ENCODE peak calls at places on chromosomes 1 and 21, in eight cellular contexts. One of them, this sample, is unnamed.

GRCh38 chr1:79460773-79461436 is 454.4 kb upstream of the ADGRL4 start:
- DNase-seq in suprapubic skin: no peak
- DNase-seq in hepatocyte: no peak
- DNase-seq in thoracic aorta: no peak
- DNase-seq in psoas muscle: no peak
- DNase-seq in A673: no peak
- DNase-seq in tibial artery: no peak
- DNase-seq in breast epithelium: no peak
- DNase-seq in this sample: no peak

GRCh38 chr1:212920895-212921294 is 29.4 kb upstream of the VASH2 start:
- DNase-seq in suprapubic skin: no peak
- DNase-seq in hepatocyte: no peak
- DNase-seq in thoracic aorta: no peak
- DNase-seq in psoas muscle: no peak
- DNase-seq in A673: peak; percentile 15
- DNase-seq in tibial artery: no peak
- DNase-seq in breast epithelium: no peak
- DNase-seq in this sample: no peak

GRCh38 chr1:117671781-117672501 is 66.1 kb downstream of the TENT5C start:
- DNase-seq in suprapubic skin: no peak
- DNase-seq in hepatocyte: peak; percentile 59
- DNase-seq in thoracic aorta: no peak
- DNase-seq in psoas muscle: peak; percentile 76
- DNase-seq in A673: peak; percentile 15
- DNase-seq in tibial artery: peak; percentile 44
- DNase-seq in breast epithelium: no peak
- DNase-seq in this sample: peak; percentile 56

GRCh38 chr1:9295884-9296283 is 3.2 kb downstream of the SPSB1 start:
- DNase-seq in suprapubic skin: no peak
- DNase-seq in hepatocyte: no peak
- DNase-seq in thoracic aorta: no peak
- DNase-seq in psoas muscle: no peak
- DNase-seq in A673: no peak
- DNase-seq in tibial artery: no peak
- DNase-seq in breast epithelium: no peak
- DNase-seq in this sample: no peak

GRCh38 chr1:65525297-65526048 is 105.0 kb downstream of the LEPR start:
- DNase-seq in suprapubic skin: no peak
- DNase-seq in hepatocyte: peak; percentile 20
- DNase-seq in thoracic aorta: no peak
- DNase-seq in psoas muscle: peak; percentile 35
- DNase-seq in A673: no peak
- DNase-seq in tibial artery: peak; percentile 23
- DNase-seq in breast epithelium: no peak
- DNase-seq in this sample: no peak

GRCh38 chr21:43375827-43376795 is 50.8 kb downstream of the SIK1 start:
- DNase-seq in suprapubic skin: no peak
- DNase-seq in hepatocyte: no peak
- DNase-seq in thoracic aorta: no peak
- DNase-seq in psoas muscle: no peak
- DNase-seq in A673: no peak
- DNase-seq in tibial artery: no peak
- DNase-seq in breast epithelium: no peak
- DNase-seq in this sample: no peak

GRCh38 chr1:164907666-164908065 is 348.7 kb downstream of the PBX1 start:
- DNase-seq in suprapubic skin: no peak
- DNase-seq in hepatocyte: no peak
- DNase-seq in thoracic aorta: no peak
- DNase-seq in psoas muscle: no peak
- DNase-seq in A673: no peak
- DNase-seq in tibial artery: no peak
- DNase-seq in breast epithelium: no peak
- DNase-seq in this sample: no peak

GRCh38 chr1:31828926-31829690 is 13.3 kb upstream of the SPOCD1 start:
- DNase-seq in suprapubic skin: peak; percentile 49
- DNase-seq in hepatocyte: no peak
- DNase-seq in thoracic aorta: no peak
- DNase-seq in psoas muscle: no peak
- DNase-seq in A673: no peak
- DNase-seq in tibial artery: no peak
- DNase-seq in breast epithelium: no peak
- DNase-seq in this sample: no peak

GRCh38 chr1:41494351-41495170 is 10.1 kb upstream of the EDN2 start:
- DNase-seq in suprapubic skin: no peak
- DNase-seq in hepatocyte: no peak
- DNase-seq in thoracic aorta: no peak
- DNase-seq in psoas muscle: no peak
- DNase-seq in A673: no peak
- DNase-seq in tibial artery: no peak
- DNase-seq in breast epithelium: no peak
- DNase-seq in this sample: no peak

GRCh38 chr1:41497631-41498030 is 13.1 kb upstream of the EDN2 start:
- DNase-seq in suprapubic skin: no peak
- DNase-seq in hepatocyte: no peak
- DNase-seq in thoracic aorta: no peak
- DNase-seq in psoas muscle: no peak
- DNase-seq in A673: no peak
- DNase-seq in tibial artery: no peak
- DNase-seq in breast epithelium: no peak
- DNase-seq in this sample: no peak

GRCh38 chr1:41497056-41497440 is 12.6 kb upstream of the EDN2 start:
- DNase-seq in suprapubic skin: no peak
- DNase-seq in hepatocyte: no peak
- DNase-seq in thoracic aorta: no peak
- DNase-seq in psoas muscle: peak; percentile 33
- DNase-seq in A673: no peak
- DNase-seq in tibial artery: no peak
- DNase-seq in breast epithelium: peak; percentile 75
- DNase-seq in this sample: no peak

GRCh38 chr1:41495171-41495948 is 10.9 kb upstream of the EDN2 start:
- DNase-seq in suprapubic skin: no peak
- DNase-seq in hepatocyte: peak; percentile 51
- DNase-seq in thoracic aorta: no peak
- DNase-seq in psoas muscle: no peak
- DNase-seq in A673: peak; percentile 69
- DNase-seq in tibial artery: no peak
- DNase-seq in breast epithelium: no peak
- DNase-seq in this sample: no peak

DNA sequence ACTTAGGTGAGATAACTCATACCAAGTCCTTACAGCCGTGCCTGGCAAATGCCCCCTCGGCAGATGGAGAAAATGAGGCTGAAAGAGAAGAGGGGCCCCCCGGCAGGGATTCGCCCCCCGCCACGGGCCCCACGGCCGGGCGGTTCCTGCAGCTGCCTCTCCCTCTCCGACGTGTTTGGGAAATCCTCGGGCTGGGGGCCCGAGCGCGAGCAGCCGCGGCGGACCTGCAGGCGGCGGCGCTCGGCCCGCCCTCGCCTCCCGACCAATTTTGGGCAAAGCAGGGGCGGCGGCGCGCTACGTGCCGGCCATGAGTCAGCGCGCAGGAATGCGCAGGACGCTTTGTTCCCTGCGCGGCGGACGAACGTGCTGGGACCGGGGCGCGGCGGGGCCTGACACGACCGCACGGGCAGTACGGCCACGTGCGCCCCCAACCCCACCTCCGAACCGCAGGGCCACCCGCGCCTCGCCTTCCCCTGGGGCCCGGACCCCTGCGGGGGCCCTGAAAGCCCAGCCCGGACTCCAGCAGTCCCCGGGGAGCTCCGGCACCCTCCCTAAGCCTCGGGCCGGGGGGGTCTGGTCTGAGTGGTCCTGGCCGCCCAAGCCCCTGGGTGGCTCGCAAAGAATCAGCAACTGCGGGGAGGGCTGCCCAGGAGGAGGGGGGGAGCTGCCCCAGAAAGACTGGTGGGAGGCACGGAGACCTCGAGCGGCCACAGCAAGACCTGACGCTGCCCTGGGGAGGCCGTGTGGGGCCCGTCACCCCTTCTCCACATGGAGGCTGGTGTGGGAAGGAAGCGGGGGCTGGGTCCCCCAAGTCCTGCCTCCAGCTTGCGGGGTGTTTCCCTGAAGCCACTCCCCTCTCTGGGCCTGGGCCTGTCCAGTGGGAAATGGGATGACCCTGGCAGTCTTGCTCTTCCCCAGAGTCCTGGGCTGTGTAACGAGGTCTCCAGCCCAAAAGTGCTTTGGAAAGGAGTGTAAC is 11.9 kb upstream of the EDN2 start:
- DNase-seq in suprapubic skin: peak; percentile 93
- DNase-seq in hepatocyte: peak; percentile 93
- DNase-seq in thoracic aorta: peak; percentile 47
- DNase-seq in psoas muscle: peak; percentile 94
- DNase-seq in A673: peak; percentile 88
- DNase-seq in tibial artery: peak; percentile 86
- DNase-seq in breast epithelium: peak; percentile 92
- DNase-seq in this sample: no peak
- H3K4me3 ChIP-seq in suprapubic skin: peak overlapping the region; percentile 36
- H3K4me3 ChIP-seq in hepatocyte: no peak overlapping the region
- H3K4me3 ChIP-seq in thoracic aorta: peak overlapping the region; percentile 67
- H3K4me3 ChIP-seq in psoas muscle: peak overlapping the region; percentile 55
- H3K4me3 ChIP-seq in A673: peak overlapping the region; percentile 40
- H3K4me3 ChIP-seq in tibial artery: peak overlapping the region; percentile 55
- H3K4me3 ChIP-seq in breast epithelium: peak overlapping the region; percentile 27
- H3K4me3 ChIP-seq in this sample: peak overlapping the region; percentile 22

DNA sequence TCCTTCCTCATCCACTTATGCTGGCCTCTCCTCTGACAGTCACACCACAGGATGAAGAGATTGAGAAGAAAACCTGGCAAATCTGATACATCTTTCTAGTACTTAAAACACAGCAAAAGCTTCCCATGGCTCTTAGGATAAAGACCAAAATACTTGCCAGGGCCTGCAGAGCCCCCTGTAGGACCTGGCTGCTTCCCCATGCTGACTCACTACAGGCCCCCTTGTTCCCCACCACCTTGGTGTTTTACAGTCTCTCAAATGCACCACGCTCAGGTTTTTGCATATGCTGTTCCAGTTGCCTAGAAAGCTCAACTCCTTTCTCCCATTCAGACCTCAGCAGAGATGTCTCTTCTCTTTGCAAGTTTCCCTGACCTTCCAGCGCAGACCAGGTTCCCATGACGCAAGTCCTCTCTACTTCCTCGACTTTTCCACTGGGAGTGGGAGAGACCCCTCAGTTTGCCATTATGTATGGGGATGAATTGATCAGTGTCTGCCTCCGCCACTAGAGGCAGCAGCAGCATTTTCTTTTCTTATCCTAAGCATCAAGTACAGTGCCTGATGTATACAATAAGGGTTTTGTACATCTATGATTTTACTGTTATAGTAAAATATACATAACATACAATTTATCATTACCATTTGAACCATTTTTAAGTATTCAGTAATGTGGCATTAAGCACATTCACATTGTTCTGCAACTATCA is 113.8 kb upstream of the C8B start:
- DNase-seq in suprapubic skin: no peak
- DNase-seq in hepatocyte: no peak
- DNase-seq in thoracic aorta: no peak
- DNase-seq in psoas muscle: no peak
- DNase-seq in A673: peak; percentile 22
- DNase-seq in tibial artery: no peak
- DNase-seq in breast epithelium: no peak
- DNase-seq in this sample: no peak
- TF ChIP-seq CTCF in suprapubic skin: no peak
- TF ChIP-seq CTCF in hepatocyte: peak; percentile 24
- TF ChIP-seq CTCF in thoracic aorta: no peak
- TF ChIP-seq CTCF in psoas muscle: no peak
- TF ChIP-seq CTCF in A673: peak; percentile 61
- TF ChIP-seq CTCF in tibial artery: no peak
- TF ChIP-seq CTCF in breast epithelium: no peak
- TF ChIP-seq CTCF in this sample: peak; percentile 46

GRCh38 chr1:109185990-109186703 is 27.6 kb upstream of the SARS1 start:
- DNase-seq in suprapubic skin: no peak
- DNase-seq in hepatocyte: no peak
- DNase-seq in thoracic aorta: no peak
- DNase-seq in psoas muscle: no peak
- DNase-seq in A673: no peak
- DNase-seq in tibial artery: no peak
- DNase-seq in breast epithelium: no peak
- DNase-seq in this sample: no peak

GRCh38 chr1:109187127-109187526 is 26.6 kb upstream of the SARS1 start:
- DNase-seq in suprapubic skin: no peak
- DNase-seq in hepatocyte: no peak
- DNase-seq in thoracic aorta: no peak
- DNase-seq in psoas muscle: no peak
- DNase-seq in A673: no peak
- DNase-seq in tibial artery: no peak
- DNase-seq in breast epithelium: no peak
- DNase-seq in this sample: no peak

GRCh38 chr1:109185357-109185756 is 28.4 kb upstream of the SARS1 start:
- DNase-seq in suprapubic skin: no peak
- DNase-seq in hepatocyte: no peak
- DNase-seq in thoracic aorta: no peak
- DNase-seq in psoas muscle: no peak
- DNase-seq in A673: no peak
- DNase-seq in tibial artery: no peak
- DNase-seq in breast epithelium: peak; percentile 60
- DNase-seq in this sample: peak; percentile 13

GRCh38 chr1:109188200-109188599 is 25.5 kb upstream of the SARS1 start:
- DNase-seq in suprapubic skin: no peak
- DNase-seq in hepatocyte: no peak
- DNase-seq in thoracic aorta: no peak
- DNase-seq in psoas muscle: no peak
- DNase-seq in A673: no peak
- DNase-seq in tibial artery: no peak
- DNase-seq in breast epithelium: no peak
- DNase-seq in this sample: no peak

GRCh38 chr1:109186704-109187071 is 27.0 kb upstream of the SARS1 start:
- DNase-seq in suprapubic skin: no peak
- DNase-seq in hepatocyte: no peak
- DNase-seq in thoracic aorta: no peak
- DNase-seq in psoas muscle: peak; percentile 18
- DNase-seq in A673: no peak
- DNase-seq in tibial artery: no peak
- DNase-seq in breast epithelium: no peak
- DNase-seq in this sample: no peak
- H3K27ac ChIP-seq in suprapubic skin: no peak overlapping the region
- H3K27ac ChIP-seq in hepatocyte: no peak overlapping the region
- H3K27ac ChIP-seq in thoracic aorta: no peak overlapping the region
- H3K27ac ChIP-seq in psoas muscle: no peak overlapping the region
- H3K27ac ChIP-seq in A673: no peak overlapping the region
- H3K27ac ChIP-seq in tibial artery: no peak overlapping the region
- H3K27ac ChIP-seq in breast epithelium: peak overlapping the region; percentile 77
- H3K27ac ChIP-seq in this sample: no peak overlapping the region

GRCh38 chr21:45359451-45360217 is 45.3 kb upstream of the COL18A1 start:
- DNase-seq in suprapubic skin: no peak
- DNase-seq in hepatocyte: no peak
- DNase-seq in thoracic aorta: no peak
- DNase-seq in psoas muscle: no peak
- DNase-seq in A673: no peak
- DNase-seq in tibial artery: no peak
- DNase-seq in breast epithelium: no peak
- DNase-seq in this sample: no peak

GRCh38 chr21:45362748-45363145 is 42.2 kb upstream of the COL18A1 start:
- DNase-seq in suprapubic skin: no peak
- DNase-seq in hepatocyte: no peak
- DNase-seq in thoracic aorta: no peak
- DNase-seq in psoas muscle: no peak
- DNase-seq in A673: no peak
- DNase-seq in tibial artery: no peak
- DNase-seq in breast epithelium: no peak
- DNase-seq in this sample: no peak

GRCh38 chr21:45362077-45362747 is 42.8 kb upstream of the COL18A1 start:
- DNase-seq in suprapubic skin: no peak
- DNase-seq in hepatocyte: no peak
- DNase-seq in thoracic aorta: no peak
- DNase-seq in psoas muscle: no peak
- DNase-seq in A673: no peak
- DNase-seq in tibial artery: no peak
- DNase-seq in breast epithelium: no peak
- DNase-seq in this sample: no peak

GRCh38 chr21:45358711-45359310 is 46.2 kb upstream of the COL18A1 start:
- DNase-seq in suprapubic skin: no peak
- DNase-seq in hepatocyte: no peak
- DNase-seq in thoracic aorta: no peak
- DNase-seq in psoas muscle: no peak
- DNase-seq in A673: no peak
- DNase-seq in tibial artery: no peak
- DNase-seq in breast epithelium: no peak
- DNase-seq in this sample: no peak

DNA sequence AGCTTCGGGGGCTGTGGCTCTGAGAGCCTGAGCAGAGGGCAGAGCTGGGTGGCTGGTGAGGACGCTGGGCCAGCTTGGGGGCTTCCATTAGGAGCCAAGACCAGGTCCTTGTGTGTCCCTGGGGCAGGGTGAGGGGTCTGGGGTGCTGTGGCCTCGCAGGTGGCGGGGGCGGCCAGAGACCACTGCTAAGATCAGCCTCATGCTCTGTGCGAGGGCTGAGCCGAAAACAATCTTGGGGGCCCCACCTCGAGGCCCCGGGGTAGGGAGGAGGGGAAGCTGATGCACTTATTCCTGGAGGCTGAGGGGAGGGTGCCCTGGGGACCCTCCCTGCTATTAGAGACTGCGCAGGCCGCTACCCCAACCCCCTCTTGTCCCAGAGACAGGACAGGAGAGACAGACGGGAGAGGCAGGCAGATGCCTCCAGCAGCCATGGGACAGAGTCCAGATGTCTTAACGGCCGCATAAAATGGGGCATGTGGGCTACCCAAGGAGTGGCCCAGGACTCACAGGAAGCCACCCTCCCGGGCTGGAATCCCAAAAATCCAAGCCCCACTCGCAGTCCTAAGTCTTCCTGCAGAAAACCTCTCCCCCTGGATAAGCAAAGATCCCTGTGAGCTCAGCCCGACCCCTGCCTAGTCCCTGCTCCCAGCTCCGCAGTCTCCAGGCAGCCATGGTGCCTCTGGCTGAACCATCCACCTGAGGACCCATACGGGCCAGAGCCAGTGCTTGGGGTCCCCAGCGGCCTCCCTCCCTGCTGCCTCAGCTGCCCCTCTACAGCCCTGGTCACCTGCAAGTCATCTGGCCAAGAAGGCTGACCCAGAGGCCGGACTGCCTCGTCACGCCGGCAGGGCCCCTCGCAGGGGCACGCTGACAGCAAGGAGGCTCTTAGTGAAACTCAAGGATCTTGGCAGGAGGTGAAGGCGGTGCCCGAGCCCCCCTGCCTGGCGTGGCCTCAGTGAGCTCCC is 43.6 kb upstream of the COL18A1 start:
- DNase-seq in suprapubic skin: no peak
- DNase-seq in hepatocyte: no peak
- DNase-seq in thoracic aorta: no peak
- DNase-seq in psoas muscle: no peak
- DNase-seq in A673: no peak
- DNase-seq in tibial artery: no peak
- DNase-seq in breast epithelium: no peak
- DNase-seq in this sample: no peak
- H3K4me3 ChIP-seq in suprapubic skin: no peak overlapping the region
- H3K4me3 ChIP-seq in hepatocyte: no peak overlapping the region
- H3K4me3 ChIP-seq in thoracic aorta: no peak overlapping the region
- H3K4me3 ChIP-seq in psoas muscle: no peak overlapping the region
- H3K4me3 ChIP-seq in A673: no peak overlapping the region
- H3K4me3 ChIP-seq in tibial artery: no peak overlapping the region
- H3K4me3 ChIP-seq in breast epithelium: no peak overlapping the region
- H3K4me3 ChIP-seq in this sample: no peak overlapping the region

This sample was measured in brain microvascular endothelial cell.